ENCODE peak calls at places on chromosomes 6 and 20, in nine cellular contexts. X is IMR-90, M is body of pancreas, I is cardiac fibroblast, K is choroid plexus epithelial cell, W is heart right ventricle, B is testis, O is bronchial epithelial cell, Y is GM23338. T is an unnamed sample.

GRCh38 chr20:51365670-51366069 is 176.8 kb downstream of the NFATC2 start:
- DNase-seq in K (peak), Y (no peak), I (peak), B (no peak), O (peak), W (no peak), M (no peak), X (peak), T (peak)

GRCh38 chr6:157667211-157668033 is 155.6 kb upstream of the SNX9 start:
- DNase-seq in Y (peak), B (peak), K (peak), I (peak), W (peak), O (peak), X (peak), M (peak), T (peak)

GRCh38 chr6:168962886-168963285 is 290.8 kb downstream of the THBS2 start:
- DNase-seq in Y (no peak), W (peak), X (no peak), M (no peak), B (peak), K (no peak), I (peak), O (no peak), T (no peak)

GRCh38 chr20:64072664-64073063 is 6.7 kb downstream of the RGS19 start:
- DNase-seq in O (no peak), I (no peak), M (no peak), B (no peak), X (no peak), W (no peak), K (no peak), Y (no peak), T (no peak)

GRCh38 chr20:16916165-16916564 is 168.0 kb downstream of the OTOR start:
- DNase-seq in B (no peak), I (no peak), K (no peak), W (no peak), X (no peak), Y (peak), M (no peak), O (no peak), T (no peak)

GRCh38 chr6:137475103-137475502 is 19.1 kb downstream of the OLIG3 start:
- DNase-seq in K (no peak), I (no peak), Y (peak), W (no peak), X (no peak), M (no peak), O (no peak), B (no peak), T (no peak)

GRCh38 chr20:23629017-23629541 is 8.7 kb downstream of the CST3 start:
- DNase-seq in M (no peak), W (peak), Y (no peak), I (peak), K (peak), O (peak), B (no peak), X (peak), T (peak)

GRCh38 chr6:162371133-162371532 is 356.4 kb downstream of the PRKN start:
- DNase-seq in B (no peak), Y (peak), K (no peak), W (no peak), I (no peak), M (no peak), X (no peak), O (no peak), T (no peak)

GRCh38 chr20:16066571-16066970 is 506.7 kb downstream of the KIF16B start:
- DNase-seq in K (no peak), W (no peak), O (no peak), Y (no peak), I (no peak), X (no peak), B (no peak), M (no peak), T (no peak)

GRCh38 chr6:107988570-107988969 is 30.6 kb upstream of the SEC63 start:
- DNase-seq in I (no peak), W (no peak), K (no peak), X (no peak), M (no peak), Y (peak), B (no peak), O (no peak), T (no peak)

GRCh38 chr6:26457407-26457795 is 354 bp upstream of the BTN2A1 start:
- DNase-seq in O (no peak), M (peak), W (peak), Y (peak), X (no peak), B (peak), I (no peak), K (no peak), T (no peak)

GRCh38 chr6:44050872-44051421 is 76.3 kb downstream of the MRPL14 start:
- DNase-seq in Y (no peak), M (no peak), X (no peak), O (no peak), I (no peak), W (no peak), K (no peak), B (no peak), T (peak)

GRCh38 chr6:160221423-160221822 is 37.2 kb downstream of the SLC22A2 start:
- DNase-seq in X (no peak), Y (peak), O (peak), M (no peak), K (peak), W (no peak), B (no peak), I (peak), T (peak)
- TF ChIP-seq CTCF in X (no peak), Y (peak), O (peak), M (peak), K (no peak), W (no peak), B (no peak), I (no peak), T (peak)

GRCh38 chr6:31267504-31268371 is 4.2 kb downstream of the HLA-C start:
- DNase-seq in O (no peak), B (no peak), K (no peak), I (no peak), X (no peak), W (no peak), M (no peak), Y (no peak), T (no peak)

GRCh38 chr6:31271641-31272357 is at the start of gene HLA-C:
- DNase-seq in K (peak), X (peak), B (peak), M (peak), Y (peak), O (peak), I (peak), W (peak), T (peak)

GRCh38 chr6:31270788-31271640 is 878 bp downstream of the HLA-C start:
- DNase-seq in O (peak), W (peak), Y (peak), B (peak), K (peak), X (peak), M (peak), I (peak), T (peak)

GRCh38 chr6:31272431-31272830 is 539 bp upstream of the HLA-C start:
- DNase-seq in X (no peak), W (no peak), I (peak), B (no peak), K (peak), O (no peak), Y (peak), M (no peak), T (peak)

DNA sequence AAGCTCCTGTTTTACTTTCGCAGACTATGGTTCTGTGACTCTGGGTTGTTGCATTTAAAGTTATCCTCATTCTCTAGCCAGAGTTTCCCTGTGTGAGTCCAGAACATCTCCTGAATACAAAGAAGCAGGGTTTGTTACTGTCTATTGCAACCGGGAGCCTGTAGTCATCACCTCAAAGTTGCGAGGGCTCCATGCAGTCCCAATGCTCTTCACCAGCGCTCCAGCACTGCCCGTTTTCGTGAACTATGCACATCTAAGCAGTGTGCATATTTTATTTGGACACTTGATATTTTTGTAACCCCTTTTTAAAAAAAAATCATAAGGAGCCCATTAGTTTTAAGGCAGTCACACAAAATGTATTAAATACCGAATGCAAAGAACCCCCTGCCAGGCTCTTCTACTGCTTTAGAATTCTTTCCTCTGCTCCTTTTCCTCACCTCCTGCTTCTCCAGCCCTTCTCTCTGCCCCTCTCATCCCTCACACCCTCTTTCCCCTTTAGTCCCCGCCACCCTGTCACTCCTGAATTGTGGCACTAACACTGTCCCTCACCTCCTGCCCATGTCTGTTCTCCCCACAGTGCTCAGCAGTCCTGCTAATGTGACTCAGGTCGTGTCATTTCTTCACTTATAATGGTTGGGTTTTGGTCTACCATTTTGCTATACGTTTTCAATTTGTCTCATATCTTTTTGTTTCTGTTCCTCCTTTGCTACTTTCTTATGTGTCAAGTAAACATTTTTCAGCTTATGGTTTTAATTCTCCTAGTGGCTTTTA is 1.1 kb upstream of the HLA-C start:
- DNase-seq in Y (peak), K (no peak), I (no peak), O (no peak), M (no peak), X (no peak), W (no peak), B (peak), T (no peak)
- H3K4me3 ChIP-seq in Y (peak), K (no peak), I (no peak), O (no peak), M (no peak), X (no peak), W (peak), B (peak), T (no peak)

DNA sequence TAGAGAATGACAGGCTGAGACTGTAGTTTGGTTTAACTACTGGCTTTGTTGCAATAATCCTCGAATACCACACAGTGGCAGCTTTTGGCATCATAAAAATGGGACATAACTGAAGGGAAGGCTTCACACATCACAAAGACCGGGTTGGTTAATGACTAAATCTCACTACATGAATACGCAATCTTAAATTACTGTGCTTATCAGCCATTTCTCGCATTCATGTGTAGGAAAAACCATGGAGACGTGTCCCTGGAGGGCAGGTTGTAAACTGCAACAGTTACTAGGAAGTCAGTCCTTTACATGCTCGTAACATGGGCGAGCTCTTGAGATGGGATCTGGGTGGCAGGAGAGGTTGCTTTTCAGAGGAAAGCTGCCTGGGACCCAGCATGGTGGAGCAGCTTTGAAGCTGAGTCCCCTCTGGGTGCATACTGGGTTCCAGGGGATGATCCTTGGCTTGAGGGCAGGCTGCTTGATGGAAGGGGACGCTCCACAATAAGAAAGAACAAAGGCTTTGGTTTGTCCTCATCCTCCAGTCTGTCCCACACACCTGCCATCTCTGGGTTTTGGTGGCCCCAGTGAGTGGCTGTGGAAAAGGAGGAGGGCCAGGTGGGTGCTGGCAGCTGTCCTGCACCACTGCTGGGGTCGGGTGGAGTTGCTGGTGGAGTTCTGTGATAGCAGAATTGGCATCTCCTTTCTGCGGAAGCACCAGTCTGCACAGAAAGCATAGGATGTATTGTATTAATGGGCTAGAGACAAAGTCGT is 2.1 kb downstream of the RPS21 start:
- DNase-seq in Y (no peak), I (no peak), M (no peak), W (no peak), X (no peak), O (no peak), B (no peak), K (no peak), T (no peak)
- TF ChIP-seq CTCF in Y (peak), I (no peak), M (no peak), W (no peak), X (peak), O (no peak), B (no peak), K (no peak), T (no peak)

DNA sequence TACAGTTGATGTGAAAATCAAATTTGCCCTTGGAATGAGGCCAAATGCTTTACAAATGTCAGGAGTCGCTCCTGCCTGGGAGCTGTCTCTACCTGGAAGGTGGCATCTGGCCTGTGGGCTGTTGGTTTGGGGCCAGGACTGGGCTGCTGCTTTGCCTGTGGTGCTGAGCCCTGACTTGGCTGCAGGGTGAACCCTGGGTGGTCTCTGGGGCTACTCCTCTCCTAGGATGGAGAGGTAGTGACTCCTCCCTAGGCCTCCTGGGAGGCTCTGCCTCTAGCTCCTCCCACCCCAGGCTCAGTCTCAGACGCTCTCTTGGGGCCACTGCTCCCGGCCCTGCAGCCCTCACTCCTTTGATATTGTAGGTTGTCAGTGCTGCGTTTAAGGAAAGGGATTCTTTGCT is 47.5 kb downstream of the EFCAB8 start:
- DNase-seq in K (no peak), M (no peak), Y (no peak), W (no peak), O (no peak), X (no peak), B (no peak), I (no peak), T (no peak)
- H3K4me3 ChIP-seq in K (no peak), M (no peak), Y (no peak), W (no peak), O (no peak), X (no peak), B (no peak), I (no peak), T (no peak)

GRCh38 chr20:44248420-44248759 is 1.3 kb downstream of the GDAP1L1 start:
- DNase-seq in W (no peak), Y (no peak), X (no peak), I (no peak), K (no peak), B (no peak), O (no peak), M (no peak), T (no peak)

GRCh38 chr20:44251284-44251683 is 4.2 kb downstream of the GDAP1L1 start:
- DNase-seq in W (no peak), I (no peak), M (no peak), Y (no peak), O (no peak), X (no peak), K (no peak), B (no peak), T (no peak)

GRCh38 chr20:44247131-44247571 is at the start of gene GDAP1L1:
- DNase-seq in O (no peak), I (no peak), B (no peak), M (peak), Y (peak), X (no peak), W (peak), K (no peak), T (no peak)

GRCh38 chr20:44245977-44246376 is 1.1 kb upstream of the GDAP1L1 start:
- DNase-seq in K (no peak), X (no peak), I (no peak), B (no peak), W (no peak), O (no peak), M (no peak), Y (no peak), T (no peak)

DNA sequence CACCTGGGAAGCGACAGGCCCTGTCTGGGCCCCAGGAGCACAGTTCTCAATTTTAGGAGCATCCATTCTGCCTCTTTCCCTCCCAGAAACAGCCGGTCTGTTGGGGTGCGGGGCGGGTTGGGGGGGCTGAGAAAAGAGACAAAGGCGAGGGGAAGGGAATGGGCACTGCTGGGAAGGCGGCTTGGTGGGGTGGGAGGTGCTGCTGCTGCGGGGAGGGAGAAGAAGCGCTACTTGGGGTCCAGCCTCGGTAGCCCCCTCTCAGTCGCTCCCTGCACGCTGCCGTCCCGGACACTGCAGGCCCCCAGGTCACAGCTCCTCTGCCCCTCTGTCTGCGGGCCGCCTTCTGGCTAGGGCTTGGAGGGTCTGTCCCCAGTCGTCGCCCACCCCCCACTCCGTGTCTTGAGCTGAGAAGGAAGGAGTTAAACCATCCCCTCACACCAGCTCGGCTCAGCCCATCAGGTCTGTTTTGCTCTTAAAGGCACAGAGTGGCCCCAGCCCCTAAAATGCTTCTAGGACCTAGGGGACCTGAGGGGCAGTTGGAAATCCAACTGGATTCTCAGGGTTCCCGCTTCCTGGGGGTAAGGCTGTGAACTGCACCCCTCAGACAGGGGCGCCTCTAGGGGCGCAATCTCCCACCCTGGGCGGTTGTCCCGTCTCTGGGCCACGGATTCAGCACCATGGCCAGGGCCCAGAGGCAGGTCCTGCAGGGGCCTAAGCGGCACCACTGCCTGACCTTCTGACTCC is 740 bp downstream of the GDAP1L1 start:
- DNase-seq in O (peak), K (peak), I (peak), M (peak), B (peak), W (peak), X (peak), Y (peak), T (peak)
- TF ChIP-seq CTCF in O (peak), K (peak), I (peak), M (peak), B (no peak), W (peak), X (peak), Y (peak), T (no peak)